ENCODE peak calls at places on chromosomes 7 and 10, in four cellular contexts. L, F, X and P are unnamed samples.

GRCh38 chr7:46253500-46253899 is 332.4 kb upstream of the IGFBP3 start:
- DNase-seq in L (no peak), F (no peak), X (no peak), P (no peak)

GRCh38 chr7:121938429-121938996 is 65.6 kb downstream of the PTPRZ1 start:
- DNase-seq in L (no peak), X (no peak), F (no peak), P (no peak)

GRCh38 chr7:128836729-128837348 is 6.6 kb downstream of the FLNC start:
- DNase-seq in L (peak), F (no peak), X (no peak), P (no peak)

GRCh38 chr7:55370001-55370400 is 4.9 kb downstream of the LANCL2 start:
- DNase-seq in F (no peak), X (no peak), L (no peak), P (no peak)

GRCh38 chr7:31734456-31734855 is 47.4 kb downstream of the PPP1R17 start:
- DNase-seq in L (no peak), F (no peak), X (no peak), P (no peak)

GRCh38 chr10:28280652-28281051 is 22.2 kb downstream of the MPP7 start:
- DNase-seq in F (peak), L (peak), X (no peak), P (peak)

GRCh38 chr7:43535810-43536585 is 46.9 kb upstream of the STK17A start:
- DNase-seq in X (no peak), L (no peak), F (no peak), P (peak)

GRCh38 chr7:121504478-121504877 is 108.4 kb upstream of the FAM3C start:
- DNase-seq in F (no peak), L (peak), X (no peak), P (peak)

GRCh38 chr10:110399163-110400094 is 94.7 kb upstream of the SMNDC1 start:
- DNase-seq in X (no peak), F (no peak), L (no peak), P (peak)

GRCh38 chr10:60101821-60102220 is 195.5 kb upstream of the CCDC6 start:
- DNase-seq in X (no peak), F (no peak), L (no peak), P (no peak)

GRCh38 chr10:78672898-78673297 is 395.9 kb upstream of the ZMIZ1 start:
- DNase-seq in F (no peak), L (no peak), X (no peak), P (no peak)

GRCh38 chr7:67716729-67717128 is 720.1 kb downstream of the TYW1 start:
- DNase-seq in X (no peak), F (no peak), L (no peak), P (no peak)

GRCh38 chr10:63708421-63708820 is 187.2 kb downstream of the REEP3 start:
- DNase-seq in F (no peak), L (no peak), X (no peak), P (no peak)

GRCh38 chr7:93374345-93374940 is 142.3 kb downstream of the VPS50 start:
- DNase-seq in X (peak), L (no peak), F (no peak), P (no peak)

GRCh38 chr7:33716581-33717477 is 188.5 kb upstream of the BMPER start:
- DNase-seq in L (no peak), X (no peak), F (no peak), P (no peak)

GRCh38 chr7:24979863-24980694 is at the start of gene OSBPL3:
- DNase-seq in X (peak), L (peak), F (peak), P (peak)

GRCh38 chr10:114208351-114208750 is 29.2 kb downstream of the TDRD1 start:
- DNase-seq in X (no peak), F (no peak), L (no peak), P (no peak)

GRCh38 chr10:80319725-80320290 is 30.4 kb upstream of the MAT1A start:
- DNase-seq in X (no peak), F (no peak), L (no peak), P (no peak)

GRCh38 chr7:34128762-34129161 is 223.4 kb downstream of the BMPER start:
- DNase-seq in X (no peak), F (no peak), L (no peak), P (peak)

GRCh38 chr7:25369794-25370193 is 141.5 kb upstream of the NPVF start:
- DNase-seq in X (no peak), F (no peak), L (peak), P (no peak)

GRCh38 chr10:101293007-101293723 is 60.8 kb upstream of the BTRC start:
- DNase-seq in X (no peak), L (no peak), F (no peak), P (no peak)

GRCh38 chr7:87369216-87369615 is 23.8 kb downstream of the CROT start:
- DNase-seq in X (no peak), L (no peak), F (no peak), P (no peak)

GRCh38 chr10:17134737-17135260 is 5.2 kb upstream of the CUBN start:
- DNase-seq in L (no peak), X (no peak), F (no peak), P (no peak)

GRCh38 chr10:30587522-30588031 is 42.0 kb downstream of the LYZL2 start:
- DNase-seq in L (peak), F (no peak), X (no peak), P (no peak)

GRCh38 chr7:32881074-32881982 is 10.2 kb downstream of the KBTBD2 start:
- DNase-seq in F (no peak), X (no peak), L (no peak), P (no peak)

GRCh38 chr7:158421394-158421793 is 166.2 kb downstream of the PTPRN2 start:
- DNase-seq in X (no peak), L (no peak), F (no peak), P (no peak)

GRCh38 chr7:8781166-8781565 is 347.8 kb downstream of the NXPH1 start:
- DNase-seq in L (no peak), X (no peak), F (no peak), P (no peak)

GRCh38 chr7:134515569-134516468 is 11.5 kb upstream of the AKR1B10 start:
- DNase-seq in F (no peak), L (no peak), X (no peak), P (peak)